ENCODE peak calls at places on chromosomes 5 and 9, in five cellular contexts. One of them, this sample, is unnamed.
A peak's percentile ranks its signal among the peaks of the same experiment; 100 is the strongest.

GRCh38 chr5:132052520-132052919 is 7.9 kb upstream of the IL3 start:
- DNase-seq in SJSA1: no peak
- DNase-seq in uterus: no peak
- DNase-seq in T-cell: no peak
- DNase-seq in activated CD4-positive, alpha-beta T cell treated with anti-CD3 and anti-CD28 coated beads for 24 hours: no peak
- DNase-seq in this sample: no peak

GRCh38 chr9:3534614-3535404 is 9.0 kb upstream of the RFX3 start:
- DNase-seq in SJSA1: no peak
- DNase-seq in uterus: no peak
- DNase-seq in T-cell: no peak
- DNase-seq in activated CD4-positive, alpha-beta T cell treated with anti-CD3 and anti-CD28 coated beads for 24 hours: no peak
- DNase-seq in this sample: no peak

GRCh38 chr5:54098267-54098666 is 212.1 kb downstream of the ARL15 start:
- DNase-seq in SJSA1: no peak
- DNase-seq in uterus: no peak
- DNase-seq in T-cell: no peak
- DNase-seq in activated CD4-positive, alpha-beta T cell treated with anti-CD3 and anti-CD28 coated beads for 24 hours: no peak
- DNase-seq in this sample: no peak

GRCh38 chr5:158819840-158820620 is 279.7 kb downstream of the EBF1 start:
- DNase-seq in SJSA1: no peak
- DNase-seq in uterus: no peak
- DNase-seq in T-cell: no peak
- DNase-seq in activated CD4-positive, alpha-beta T cell treated with anti-CD3 and anti-CD28 coated beads for 24 hours: no peak
- DNase-seq in this sample: no peak

GRCh38 chr5:136212252-136212721 is 19.3 kb upstream of the SMIM32 start:
- DNase-seq in SJSA1: peak; percentile 68
- DNase-seq in uterus: peak; percentile 44
- DNase-seq in T-cell: peak; percentile 46
- DNase-seq in activated CD4-positive, alpha-beta T cell treated with anti-CD3 and anti-CD28 coated beads for 24 hours: peak; percentile 25
- DNase-seq in this sample: peak; percentile 31

GRCh38 chr9:93197670-93198069 is 13.7 kb downstream of the WNK2 start:
- DNase-seq in SJSA1: no peak
- DNase-seq in uterus: no peak
- DNase-seq in T-cell: no peak
- DNase-seq in activated CD4-positive, alpha-beta T cell treated with anti-CD3 and anti-CD28 coated beads for 24 hours: no peak
- DNase-seq in this sample: no peak

GRCh38 chr5:16457451-16457850 is 8.1 kb downstream of the ZNF622 start:
- DNase-seq in SJSA1: no peak
- DNase-seq in uterus: no peak
- DNase-seq in T-cell: no peak
- DNase-seq in activated CD4-positive, alpha-beta T cell treated with anti-CD3 and anti-CD28 coated beads for 24 hours: no peak
- DNase-seq in this sample: no peak

GRCh38 chr9:133382507-133383141 is 6.5 kb downstream of the STKLD1 start:
- DNase-seq in SJSA1: no peak
- DNase-seq in uterus: no peak
- DNase-seq in T-cell: no peak
- DNase-seq in activated CD4-positive, alpha-beta T cell treated with anti-CD3 and anti-CD28 coated beads for 24 hours: no peak
- DNase-seq in this sample: no peak

GRCh38 chr5:45507174-45507573 is 189.0 kb downstream of the HCN1 start:
- DNase-seq in SJSA1: no peak
- DNase-seq in uterus: no peak
- DNase-seq in T-cell: no peak
- DNase-seq in activated CD4-positive, alpha-beta T cell treated with anti-CD3 and anti-CD28 coated beads for 24 hours: no peak
- DNase-seq in this sample: no peak

GRCh38 chr5:72921103-72921502 is 34.7 kb upstream of the FCHO2 start:
- DNase-seq in SJSA1: no peak
- DNase-seq in uterus: no peak
- DNase-seq in T-cell: no peak
- DNase-seq in activated CD4-positive, alpha-beta T cell treated with anti-CD3 and anti-CD28 coated beads for 24 hours: no peak
- DNase-seq in this sample: no peak

This sample was measured in effector CD4-positive, alpha-beta T cell.